ENCODE peak calls at places on chromosomes 3 and 15, in seven cellular contexts. Z is A549, P is GM12865, Q is kidney, G is fibroblast of lung, J is astrocyte of the spinal cord, C is ovary. U is an unnamed sample.

GRCh38 chr3:98761656-98762229 is 1.4 kb upstream of the ST3GAL6 start:
- DNase-seq in Z (no peak), P (no peak), Q (no peak), G (no peak), J (no peak), C (no peak), U (no peak)

GRCh38 chr15:63191895-63192603 is 2.6 kb downstream of the RAB8B start:
- DNase-seq in Z (no peak), P (peak; percentile 89), Q (no peak), G (no peak), J (no peak), C (no peak), U (no peak)

GRCh38 chr15:77032052-77032646 is 37.2 kb downstream of the PSTPIP1 start:
- DNase-seq in Z (no peak), P (no peak), Q (peak; percentile 74), G (no peak), J (no peak), C (peak; percentile 12), U (peak; percentile 63)

GRCh38 chr3:64207289-64208086 is 17.8 kb downstream of the PRICKLE2 start:
- DNase-seq in Z (no peak), P (no peak), Q (no peak), G (peak; percentile 83), J (no peak), C (no peak), U (no peak)

GRCh38 chr15:98976500-98976899 is 31.1 kb downstream of the PGPEP1L start:
- DNase-seq in Z (no peak), P (no peak), Q (no peak), G (no peak), J (no peak), C (no peak), U (no peak)

GRCh38 chr3:170745211-170745718 is 124.7 kb downstream of the RPL22L1 start:
- DNase-seq in Z (no peak), P (no peak), Q (no peak), G (peak; percentile 92), J (peak; percentile 53), C (no peak), U (no peak)

GRCh38 chr3:168545591-168545990 is 449.9 kb upstream of the GOLIM4 start:
- DNase-seq in Z (no peak), P (no peak), Q (no peak), G (peak; percentile 60), J (peak; percentile 39), C (no peak), U (no peak)

GRCh38 chr15:66085128-66085527 is 168.4 kb downstream of the MEGF11 start:
- DNase-seq in Z (no peak), P (peak; percentile 39), Q (peak; percentile 19), G (no peak), J (no peak), C (no peak), U (no peak)

GRCh38 chr3:123351396-123351945 is 97.4 kb downstream of the ADCY5 start:
- DNase-seq in Z (no peak), P (no peak), Q (no peak), G (no peak), J (no peak), C (no peak), U (peak; percentile 39)

GRCh38 chr3:43727930-43728329 is 37.2 kb downstream of the ABHD5 start:
- DNase-seq in Z (no peak), P (no peak), Q (no peak), G (peak; percentile 60), J (peak; percentile 69), C (no peak), U (no peak)

GRCh38 chr3:72310028-72310987 is 525.4 kb upstream of the PROK2 start:
- DNase-seq in Z (no peak), P (peak; percentile 91), Q (peak; percentile 85), G (peak; percentile 71), J (peak; percentile 87), C (no peak), U (no peak)

GRCh38 chr15:45548753-45549520 is 26.4 kb upstream of the SLC30A4 start:
- DNase-seq in Z (no peak), P (no peak), Q (no peak), G (no peak), J (no peak), C (no peak), U (no peak)

GRCh38 chr3:155382396-155383042 is 89.0 kb upstream of the STRIT1 start:
- DNase-seq in Z (peak; percentile 66), P (peak; percentile 38), Q (no peak), G (peak; percentile 51), J (peak; percentile 68), C (peak; percentile 23), U (peak; percentile 87)

GRCh38 chr15:88882745-88883144 is 12.6 kb downstream of the HAPLN3 start:
- DNase-seq in Z (no peak), P (no peak), Q (no peak), G (peak; percentile 73), J (peak; percentile 67), C (no peak), U (no peak)

GRCh38 chr15:50287324-50288116 is 22.0 kb upstream of the HDC start:
- DNase-seq in Z (no peak), P (no peak), Q (no peak), G (no peak), J (no peak), C (no peak), U (no peak)

GRCh38 chr3:39190281-39191025 is 1.9 kb downstream of the XIRP1 start:
- DNase-seq in Z (no peak), P (no peak), Q (no peak), G (no peak), J (no peak), C (no peak), U (no peak)
- H3K4me3 ChIP-seq in Z (no peak overlapping the region), P (no peak overlapping the region), Q (no peak overlapping the region), G (no peak overlapping the region), J (no peak overlapping the region), C (no peak overlapping the region), U (no peak overlapping the region)

DNA sequence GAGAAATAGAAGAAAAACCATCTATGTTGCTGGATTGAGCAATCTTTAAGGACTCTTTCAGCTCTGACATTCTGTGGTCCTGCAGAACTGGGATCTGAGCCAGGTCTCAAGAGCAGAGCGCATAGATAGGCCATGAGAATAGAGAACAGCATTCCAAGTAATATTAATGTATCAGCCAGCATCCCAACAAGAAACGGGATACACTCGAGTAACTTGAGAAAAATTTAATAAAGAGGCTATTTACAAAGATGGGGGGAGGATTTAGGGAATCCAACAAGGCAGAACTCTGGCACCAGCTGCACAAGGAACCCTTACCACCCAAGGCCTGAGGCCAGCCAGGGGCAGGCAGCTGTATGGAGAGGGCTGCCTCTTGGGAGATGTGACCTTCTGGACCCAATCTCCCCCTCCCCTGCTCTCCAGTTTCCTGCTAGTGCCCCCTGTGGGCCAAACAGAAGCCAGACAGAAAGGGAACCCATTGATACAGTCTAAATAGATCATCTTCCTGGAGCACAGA is 8.2 kb downstream of the TMOD2 start:
- DNase-seq in Z (no peak), P (peak; percentile 33), Q (no peak), G (peak; percentile 95), J (peak; percentile 83), C (peak; percentile 44), U (peak; percentile 67)
- TF ChIP-seq CTCF in Z (no peak), P (peak; percentile 50), Q (no peak), G (peak; percentile 53), J (peak; percentile 26), C (no peak), U (no peak)

GRCh38 chr3:151316267-151316991 is at the start of gene GPR87:
- DNase-seq in Z (peak; percentile 35), P (peak; percentile 30), Q (no peak), G (peak; percentile 78), J (no peak), C (no peak), U (no peak)
- H3K4me3 ChIP-seq in Z (no peak within 1 kb of the TSS), P (no peak within 1 kb of the TSS), Q (no peak within 1 kb of the TSS), G (no peak within 1 kb of the TSS), J (no peak within 1 kb of the TSS), C (no peak within 1 kb of the TSS), U (no peak within 1 kb of the TSS)

DNA sequence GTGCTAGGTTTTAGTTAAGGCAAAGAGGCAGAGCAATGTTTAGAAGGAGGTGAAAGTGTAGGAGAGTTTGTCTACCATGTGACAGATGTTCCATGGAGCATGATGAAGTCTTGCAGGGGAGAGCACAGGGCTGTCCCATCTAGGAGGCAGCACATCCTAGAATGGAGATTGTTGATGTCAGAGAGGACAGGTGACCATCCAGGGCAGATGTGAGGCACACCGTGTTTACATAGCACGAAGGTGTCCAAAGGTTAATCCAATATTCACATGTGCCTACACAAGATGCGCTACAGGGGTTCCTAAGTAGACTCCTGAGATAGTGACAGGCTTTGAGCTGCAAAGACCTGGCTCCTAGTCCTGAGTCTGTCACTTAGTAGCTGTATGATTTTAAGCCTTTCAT is 219.3 kb upstream of the SLCO3A1 start:
- DNase-seq in Z (no peak), P (no peak), Q (no peak), G (no peak), J (no peak), C (no peak), U (no peak)
- TF ChIP-seq CTCF in Z (no peak), P (no peak), Q (no peak), G (no peak), J (no peak), C (no peak), U (no peak)

GRCh38 chr3:129604223-129604941 is 2.1 kb downstream of the PLXND1 start:
- DNase-seq in Z (no peak), P (no peak), Q (no peak), G (no peak), J (no peak), C (no peak), U (no peak)
- H3K4me3 ChIP-seq in Z (peak overlapping the region; percentile 89), P (no peak overlapping the region), Q (peak overlapping the region; percentile 79), G (peak overlapping the region; percentile 77), J (peak overlapping the region; percentile 61), C (peak overlapping the region; percentile 44), U (peak overlapping the region; percentile 89)

DNA sequence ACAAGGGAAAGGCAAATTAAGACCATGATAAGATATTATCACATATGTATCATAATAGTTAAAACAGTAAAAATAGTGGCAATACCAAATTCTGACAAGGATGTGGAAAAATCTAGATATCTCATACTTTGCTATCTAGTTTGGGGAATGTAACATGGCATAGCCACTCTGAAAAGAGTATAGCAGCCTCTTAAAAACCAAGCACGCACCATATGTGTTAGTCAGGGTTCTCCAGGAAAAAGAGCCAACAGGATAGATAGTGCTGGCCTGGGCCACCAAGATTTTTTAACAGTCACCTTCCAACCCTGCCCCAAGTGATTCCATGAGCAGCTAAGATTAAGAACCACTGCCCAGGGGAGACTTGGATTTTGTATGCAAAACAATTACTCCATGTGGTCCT is 48.5 kb upstream of the XCR1 start:
- DNase-seq in Z (no peak), P (no peak), Q (no peak), G (no peak), J (no peak), C (no peak), U (no peak)
- TF ChIP-seq CTCF in Z (no peak), P (no peak), Q (no peak), G (no peak), J (no peak), C (no peak), U (no peak)

GRCh38 chr15:92733090-92733933 is 77.7 kb upstream of the FAM174B start:
- DNase-seq in Z (no peak), P (no peak), Q (no peak), G (no peak), J (no peak), C (no peak), U (no peak)
- H3K4me3 ChIP-seq in Z (peak overlapping the region; percentile 47), P (no peak overlapping the region), Q (peak overlapping the region; percentile 67), G (peak overlapping the region; percentile 50), J (peak overlapping the region; percentile 47), C (peak overlapping the region; percentile 30), U (peak overlapping the region; percentile 54)

DNA sequence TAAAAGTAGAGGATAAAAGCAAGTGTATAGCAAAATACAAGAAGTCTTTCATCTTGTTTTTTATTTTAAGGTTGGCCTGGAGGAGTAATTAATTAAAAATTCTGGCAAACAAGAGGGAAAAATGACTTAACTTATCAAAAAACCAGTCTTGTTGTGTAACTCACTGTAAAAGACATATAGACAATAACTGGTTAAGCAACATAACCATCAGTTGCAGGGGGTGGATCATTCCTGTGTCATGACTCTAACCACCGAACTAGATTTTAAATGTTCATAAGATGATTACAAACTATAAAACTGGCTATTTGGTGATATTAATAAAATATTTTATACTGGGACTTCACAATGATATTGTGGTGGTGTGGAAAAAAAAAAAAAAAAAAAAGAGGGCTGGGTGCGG is 130.6 kb downstream of the STAG1 start:
- DNase-seq in Z (no peak), P (no peak), Q (no peak), G (peak; percentile 36), J (no peak), C (no peak), U (no peak)
- TF ChIP-seq CTCF in Z (no peak), P (no peak), Q (no peak), G (no peak), J (no peak), C (no peak), U (no peak)